ENCODE peak calls at places on chromosomes 2 and 18, in six cellular contexts. Z, K, M, T, O and G are unnamed samples.

GRCh38 chr2:199928626-199929025 is 17.5 kb downstream of the C2orf69 start:
- DNase-seq in K (no peak), M (no peak), O (no peak), T (no peak), Z (no peak), G (no peak)

GRCh38 chr2:230787101-230787500 is 74.5 kb downstream of the CAB39 start:
- DNase-seq in O (no peak), T (no peak), K (no peak), Z (no peak), M (no peak), G (no peak)

GRCh38 chr18:79458131-79458838 is 62.6 kb downstream of the NFATC1 start:
- DNase-seq in K (no peak), M (peak; percentile 84), T (peak; percentile 75), Z (peak; percentile 42), O (peak; percentile 91), G (no peak)

GRCh38 chr2:241309684-241310117 is 5.8 kb downstream of the HDLBP start:
- DNase-seq in K (no peak), O (peak; percentile 66), M (peak; percentile 61), T (no peak), Z (no peak), G (no peak)

GRCh38 chr2:171741189-171741588 is 53.9 kb downstream of the DYNC1I2 start:
- DNase-seq in M (peak; percentile 69), K (no peak), Z (no peak), O (no peak), T (no peak), G (no peak)

GRCh38 chr2:236579746-236580315 is 10.2 kb downstream of the ACKR3 start:
- DNase-seq in T (no peak), M (no peak), O (no peak), K (no peak), Z (no peak), G (no peak)

GRCh38 chr2:10688921-10689807 is 611 bp downstream of the NOL10 start:
- DNase-seq in T (no peak), M (no peak), Z (peak; percentile 14), O (no peak), K (no peak), G (no peak)

GRCh38 chr2:238642973-238643372 is 204.9 kb upstream of the TWIST2 start:
- DNase-seq in K (no peak), O (no peak), T (no peak), M (no peak), Z (no peak), G (no peak)

GRCh38 chr18:79912994-79913831 is 38.2 kb downstream of the SLC66A2 start:
- DNase-seq in K (no peak), M (no peak), T (no peak), Z (no peak), O (no peak), G (peak; percentile 24)

GRCh38 chr2:390959-391358 is 103.1 kb upstream of the ALKAL2 start:
- DNase-seq in Z (no peak), M (no peak), T (no peak), K (no peak), O (no peak), G (no peak)

GRCh38 chr2:105910497-105911238 is 166.0 kb downstream of the NCK2 start:
- DNase-seq in T (no peak), O (no peak), K (no peak), Z (no peak), M (no peak), G (no peak)

GRCh38 chr2:181683518-181684453 is 3.5 kb upstream of the NEUROD1 start:
- DNase-seq in M (peak; percentile 18), K (peak; percentile 47), O (peak; percentile 43), T (no peak), Z (peak; percentile 85), G (peak; percentile 71)

GRCh38 chr2:33104726-33105125 is 158.0 kb downstream of the LTBP1 start:
- DNase-seq in M (peak; percentile 73), K (no peak), O (peak; percentile 81), Z (no peak), T (no peak), G (no peak)

GRCh38 chr2:20446917-20447436 is at the start of gene RHOB:
- DNase-seq in O (peak; percentile 99), M (peak; percentile 98), K (peak; percentile 95), T (peak; percentile 99), Z (peak; percentile 97), G (peak; percentile 97)

GRCh38 chr2:47535991-47536390 is 133.0 kb downstream of the MSH2 start:
- DNase-seq in K (no peak), M (no peak), O (peak; percentile 14), T (no peak), Z (no peak), G (no peak)

GRCh38 chr2:241872313-241872642 is 2.7 kb downstream of the RTP5 start:
- DNase-seq in O (no peak), K (no peak), Z (no peak), T (no peak), M (no peak), G (no peak)

GRCh38 chr2:132037527-132038178 is 124.1 kb downstream of the ANKRD30BL start:
- DNase-seq in M (no peak), O (no peak), T (no peak), Z (peak; percentile 36), K (peak; percentile 27), G (peak; percentile 68)

GRCh38 chr2:94956797-94957391 is 68.6 kb upstream of the MAL start:
- DNase-seq in K (no peak), M (peak; percentile 15), T (peak; percentile 20), O (peak; percentile 1), Z (peak; percentile 17), G (no peak)

GRCh38 chr18:78303519-78303918 is 676.1 kb upstream of the SALL3 start:
- DNase-seq in T (no peak), O (no peak), K (no peak), M (no peak), Z (no peak), G (no peak)

GRCh38 chr18:78305789-78306188 is 673.8 kb upstream of the SALL3 start:
- DNase-seq in Z (no peak), M (no peak), K (no peak), O (no peak), T (no peak), G (no peak)

GRCh38 chr18:78309945-78310344 is 669.7 kb upstream of the SALL3 start:
- DNase-seq in Z (no peak), T (no peak), O (no peak), K (no peak), M (no peak), G (no peak)

GRCh38 chr18:78304199-78304826 is 675.3 kb upstream of the SALL3 start:
- DNase-seq in O (no peak), Z (no peak), K (no peak), M (no peak), T (no peak), G (no peak)

DNA sequence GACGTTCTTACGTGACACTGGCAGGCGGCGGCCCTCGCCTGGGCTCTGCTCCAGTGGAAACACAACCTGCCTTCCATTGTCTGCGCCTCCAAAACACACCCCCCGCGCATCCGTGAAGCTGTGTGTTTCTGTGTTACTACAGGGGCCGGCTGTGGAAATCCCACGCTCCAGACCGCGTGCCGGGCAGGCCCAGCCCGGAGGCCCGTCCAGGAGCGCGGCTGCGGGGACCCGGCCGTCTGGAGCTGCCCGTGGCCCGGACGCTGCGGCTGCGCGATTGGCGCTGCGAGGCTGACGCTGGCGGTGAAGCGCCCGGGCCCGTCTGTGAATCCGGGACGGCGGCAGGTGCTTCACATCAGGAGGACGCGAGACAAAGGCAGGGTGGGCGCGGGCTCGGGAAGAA is 670.3 kb upstream of the SALL3 start:
- DNase-seq in K (no peak), M (no peak), Z (no peak), O (no peak), T (no peak), G (no peak)
- H3K14ac ChIP-seq in K (no peak overlapping the region), M (no peak overlapping the region), Z (no peak overlapping the region), O (no peak overlapping the region), T (no peak overlapping the region), G (no peak overlapping the region)

GRCh38 chr18:10049721-10050120 is 135.9 kb downstream of the VAPA start:
- DNase-seq in K (no peak), O (no peak), Z (no peak), M (peak; percentile 61), T (no peak), G (no peak)

GRCh38 chr18:10045296-10045891 is 131.6 kb downstream of the VAPA start:
- DNase-seq in T (no peak), M (no peak), K (no peak), Z (no peak), O (no peak), G (no peak)

GRCh38 chr18:10047237-10047636 is 133.4 kb downstream of the VAPA start:
- DNase-seq in Z (no peak), K (no peak), M (peak; percentile 95), T (no peak), O (peak; percentile 78), G (no peak)

GRCh38 chr18:10044054-10044453 is 130.2 kb downstream of the VAPA start:
- DNase-seq in K (peak; percentile 21), O (no peak), M (no peak), T (no peak), Z (no peak), G (no peak)

DNA sequence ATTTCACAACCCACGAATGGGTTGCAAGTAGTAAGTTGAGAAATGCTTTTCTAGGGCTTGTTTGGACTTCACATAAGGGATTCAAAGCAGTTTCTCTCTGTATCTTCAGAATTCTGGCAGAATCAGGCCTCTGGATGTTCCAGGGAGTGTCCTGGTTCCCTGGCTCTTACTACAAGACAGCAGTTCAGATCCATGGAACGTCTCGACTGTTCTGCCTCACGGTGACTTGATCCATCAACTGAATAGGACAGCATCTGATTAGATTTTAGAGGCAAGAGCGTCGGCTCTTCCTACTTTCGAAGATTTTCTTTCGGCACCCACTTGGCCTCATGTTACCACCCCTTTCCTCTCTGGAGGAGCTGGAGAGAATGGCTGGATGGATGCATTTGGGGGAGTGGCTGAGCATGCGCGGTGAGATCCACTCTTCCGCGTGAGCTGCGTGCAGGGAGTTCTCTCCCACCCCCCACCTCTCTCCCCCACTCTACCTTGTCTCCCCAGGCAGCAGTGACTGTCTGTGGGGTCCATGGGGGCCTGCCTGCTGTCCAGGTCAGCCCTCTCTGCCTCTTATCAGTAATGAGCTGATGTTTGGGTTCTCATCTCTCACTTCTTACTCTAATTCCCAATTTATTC is 132.5 kb downstream of the VAPA start:
- DNase-seq in T (no peak), K (no peak), M (no peak), O (no peak), Z (no peak), G (no peak)
- H3K14ac ChIP-seq in T (no peak overlapping the region), K (no peak overlapping the region), M (peak overlapping the region; percentile 93), O (no peak overlapping the region), Z (no peak overlapping the region), G (no peak overlapping the region)

DNA sequence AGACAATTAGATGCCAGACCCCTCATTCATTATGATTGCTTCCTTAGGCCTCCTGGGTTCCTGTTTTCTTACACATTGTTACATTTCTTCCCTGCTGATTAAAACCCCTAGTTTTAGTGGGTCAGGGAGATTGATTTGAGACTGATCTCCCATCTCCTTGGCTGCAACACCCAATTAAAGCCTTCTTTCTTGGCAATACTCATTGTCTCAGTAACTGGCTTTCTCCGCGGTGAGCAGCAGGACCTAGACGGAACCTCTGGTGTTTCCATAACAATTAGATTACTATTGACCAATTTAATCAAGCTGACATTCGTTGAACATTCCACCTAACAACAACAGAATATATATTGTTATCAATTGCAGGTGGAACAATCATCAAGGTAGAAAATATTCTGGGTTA is 1676.4 kb upstream of the SLC39A10 start:
- DNase-seq in O (no peak), K (no peak), T (no peak), M (no peak), Z (peak; percentile 31), G (no peak)
- H3K14ac ChIP-seq in O (no peak overlapping the region), K (no peak overlapping the region), T (no peak overlapping the region), M (no peak overlapping the region), Z (no peak overlapping the region), G (no peak overlapping the region)

DNA sequence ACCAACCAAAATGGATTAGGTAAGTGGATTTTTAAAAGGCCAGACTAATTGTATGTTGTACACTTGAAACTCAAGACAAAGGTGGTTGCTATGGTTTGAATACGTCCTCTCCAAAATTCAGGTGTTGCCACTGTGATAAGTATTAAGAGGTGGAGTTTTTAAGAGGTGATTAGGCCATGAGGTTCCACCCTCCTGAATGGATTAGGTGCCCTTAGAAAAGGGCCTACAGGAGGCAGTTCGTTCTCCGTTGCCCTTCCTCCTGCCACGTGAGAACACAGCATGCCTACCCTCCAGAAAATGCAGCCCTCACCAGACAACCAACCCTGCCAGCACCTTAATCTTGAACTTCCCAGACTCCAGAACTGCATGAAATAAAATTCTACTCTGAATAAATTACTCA is 51.2 kb downstream of the CHMP3 start:
- DNase-seq in M (no peak), Z (no peak), T (no peak), K (no peak), O (no peak), G (no peak)
- H3K14ac ChIP-seq in M (no peak overlapping the region), Z (no peak overlapping the region), T (no peak overlapping the region), K (no peak overlapping the region), O (no peak overlapping the region), G (no peak overlapping the region)